ENCODE peak calls at places on chromosomes 7 and 10, in six cellular contexts. S, I, B, K, C and Q are unnamed samples.

GRCh38 chr7:121157885-121158590 is 169.5 kb downstream of the CPED1 start:
- DNase-seq in C (no peak), I (no peak), S (no peak), B (no peak), K (no peak), Q (no peak)

GRCh38 chr10:87094373-87095240 is at the start of the genes GLUD1 and SHLD2:
- DNase-seq in C (peak), I (peak), S (peak), B (peak), K (peak), Q (peak)

GRCh38 chr10:53064609-53065008 is 292.0 kb upstream of the MBL2 start:
- DNase-seq in K (no peak), S (no peak), C (no peak), B (no peak), I (no peak), Q (no peak)

GRCh38 chr10:10471758-10472157 is 545.9 kb upstream of the CELF2 start:
- DNase-seq in I (no peak), S (no peak), B (no peak), K (no peak), C (no peak), Q (no peak)

GRCh38 chr7:67738958-67739357 is 742.3 kb downstream of the TYW1 start:
- DNase-seq in K (no peak), S (peak), I (no peak), C (no peak), B (no peak), Q (no peak)

GRCh38 chr7:151808296-151809155 is 68.4 kb downstream of the PRKAG2 start:
- DNase-seq in B (no peak), K (no peak), S (peak), C (no peak), I (no peak), Q (no peak)

GRCh38 chr7:21020667-21021066 is 234.0 kb upstream of the SP8 start:
- DNase-seq in S (no peak), C (no peak), I (no peak), K (no peak), B (no peak), Q (no peak)

GRCh38 chr7:43199333-43199732 is 86.9 kb downstream of the HECW1 start:
- DNase-seq in S (peak), I (no peak), B (no peak), C (no peak), K (no peak), Q (peak)

GRCh38 chr7:66145404-66145843 is 30.8 kb downstream of the CRCP start:
- DNase-seq in K (peak), C (peak), I (no peak), B (no peak), S (no peak), Q (no peak)

GRCh38 chr7:6149996-6150395 is 118.8 kb downstream of the ANKRD61 start:
- DNase-seq in K (no peak), B (no peak), C (no peak), S (no peak), I (no peak), Q (no peak)

GRCh38 chr7:77747718-77748117 is 50.5 kb downstream of the TMEM60 start:
- DNase-seq in I (no peak), C (no peak), B (no peak), K (no peak), S (no peak), Q (no peak)

GRCh38 chr10:71079761-71080380 is 132.5 kb upstream of the UNC5B start:
- DNase-seq in S (no peak), K (no peak), I (no peak), B (no peak), C (no peak), Q (no peak)

GRCh38 chr7:24821045-24821853 is 64.0 kb upstream of the GSDME start:
- DNase-seq in S (peak), C (no peak), B (no peak), I (peak), K (peak), Q (peak)

GRCh38 chr10:14459670-14460069 is 128.9 kb upstream of the FRMD4A start:
- DNase-seq in K (no peak), B (no peak), I (no peak), C (no peak), S (peak), Q (peak)

GRCh38 chr10:111316607-111317006 is 239.8 kb downstream of the ADRA2A start:
- DNase-seq in K (no peak), I (no peak), C (no peak), B (peak), S (no peak), Q (no peak)

GRCh38 chr10:52215745-52216361 is 98.2 kb upstream of the DKK1 start:
- DNase-seq in S (peak), I (peak), K (no peak), C (no peak), B (peak), Q (peak)

GRCh38 chr7:74240482-74240881 is 13.7 kb downstream of the RFC2 start:
- DNase-seq in I (no peak), B (no peak), K (no peak), C (no peak), S (no peak), Q (no peak)

GRCh38 chr10:85602713-85603112 is 763.9 kb downstream of the GRID1 start:
- DNase-seq in B (no peak), I (no peak), K (no peak), C (no peak), S (no peak), Q (no peak)

GRCh38 chr10:118572286-118573041 is 23.0 kb downstream of the PRLHR start:
- DNase-seq in I (no peak), C (no peak), S (no peak), B (no peak), K (no peak), Q (no peak)

DNA sequence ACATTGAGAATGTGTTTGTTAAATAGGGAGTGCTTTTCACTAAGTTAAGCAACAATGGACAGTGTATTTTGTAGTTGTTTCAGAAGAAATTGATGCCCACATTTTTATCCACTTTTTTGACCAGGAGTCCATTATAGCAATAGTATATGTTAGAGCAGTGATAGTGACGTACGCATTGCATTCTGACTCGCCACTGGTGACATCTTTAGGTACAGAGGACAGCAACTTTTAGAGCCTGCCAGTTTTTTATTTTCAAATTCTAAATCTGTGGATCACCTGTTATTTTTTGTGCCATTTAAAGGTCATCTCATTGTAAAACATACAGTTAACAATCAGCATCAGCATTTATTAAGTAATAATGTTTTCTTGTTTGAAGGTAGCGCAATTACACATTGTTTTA is 1.4 kb downstream of the UBE2D1 start:
- DNase-seq in I (no peak), B (no peak), S (no peak), C (no peak), K (no peak), Q (no peak)
- H3K4me3 ChIP-seq in I (no peak), B (peak), S (no peak), C (peak), K (no peak), Q (no peak)

DNA sequence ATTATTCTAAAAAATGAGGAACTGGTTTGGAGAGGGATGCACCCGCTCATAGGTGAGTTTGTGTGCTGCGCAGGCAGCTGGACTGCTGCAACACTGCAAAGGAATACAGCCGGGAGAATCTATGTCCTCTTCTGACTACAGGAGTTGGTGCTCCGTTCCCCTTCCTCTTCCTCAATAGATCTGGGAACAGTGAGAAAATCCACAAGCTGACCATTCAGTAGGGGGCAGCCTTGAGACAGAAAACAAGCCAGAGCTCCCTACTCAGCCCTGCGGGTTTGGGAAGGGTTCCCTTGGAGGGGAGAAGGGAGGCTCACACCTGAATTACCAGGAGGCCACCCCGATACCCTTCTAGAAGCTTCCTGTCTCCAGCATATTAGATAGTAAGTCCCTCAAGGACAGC is 87.3 kb upstream of the FOXI2 start:
- DNase-seq in C (no peak), K (no peak), S (peak), I (no peak), B (peak), Q (no peak)
- TF ChIP-seq CTCF in C (no peak), K (no peak), S (peak), I (peak), B (peak), Q (no peak)

GRCh38 chr10:102718220-102718619 is 3.8 kb downstream of the SFXN2 start:
- DNase-seq in K (no peak), B (peak), S (no peak), I (peak), C (no peak), Q (peak)

GRCh38 chr10:102714621-102715455 is at the start of gene SFXN2:
- DNase-seq in C (no peak), K (no peak), I (no peak), S (no peak), B (peak), Q (no peak)

GRCh38 chr10:102713814-102714620 is at the start of gene ARL3:
- DNase-seq in K (peak), S (peak), C (peak), I (peak), B (peak), Q (peak)

GRCh38 chr10:102713483-102713813 is 749 bp downstream of the ARL3 start:
- DNase-seq in C (no peak), B (no peak), S (peak), I (no peak), K (no peak), Q (no peak)

GRCh38 chr10:102715880-102716279 is 1.4 kb downstream of the SFXN2 start:
- DNase-seq in K (no peak), C (no peak), B (no peak), S (no peak), I (no peak), Q (no peak)
- H3K4me3 ChIP-seq in K (no peak), C (no peak), B (peak), S (no peak), I (no peak), Q (no peak)

GRCh38 chr10:103781329-103782061 is 73.9 kb downstream of the SH3PXD2A start:
- DNase-seq in K (peak), S (peak), B (peak), C (peak), I (peak), Q (peak)
- TF ChIP-seq CTCF in K (peak), S (peak), B (peak), C (no peak), I (peak), Q (peak)

DNA sequence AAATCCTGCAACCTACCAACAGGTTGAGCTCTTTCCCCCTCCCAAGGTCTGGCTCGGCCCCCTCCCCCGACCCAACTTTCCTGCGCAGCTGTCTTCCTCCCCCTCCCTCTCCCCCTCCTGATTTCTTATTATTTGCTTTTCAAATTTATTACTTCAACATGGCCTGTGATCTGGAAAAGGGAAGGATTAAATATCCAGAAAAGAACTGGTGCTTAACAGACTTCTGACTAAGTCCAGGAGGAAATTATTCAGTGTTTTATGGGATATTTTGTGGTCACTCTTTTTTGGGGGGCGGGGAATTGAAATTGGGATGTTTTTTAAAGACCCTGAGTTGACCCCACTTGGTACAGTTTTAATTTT is 2.5 kb downstream of the ARID5B start:
- DNase-seq in K (no peak), C (no peak), B (no peak), I (no peak), S (peak), Q (peak)
- H3K4me3 ChIP-seq in K (peak), C (peak), B (peak), I (peak), S (peak), Q (peak)

DNA sequence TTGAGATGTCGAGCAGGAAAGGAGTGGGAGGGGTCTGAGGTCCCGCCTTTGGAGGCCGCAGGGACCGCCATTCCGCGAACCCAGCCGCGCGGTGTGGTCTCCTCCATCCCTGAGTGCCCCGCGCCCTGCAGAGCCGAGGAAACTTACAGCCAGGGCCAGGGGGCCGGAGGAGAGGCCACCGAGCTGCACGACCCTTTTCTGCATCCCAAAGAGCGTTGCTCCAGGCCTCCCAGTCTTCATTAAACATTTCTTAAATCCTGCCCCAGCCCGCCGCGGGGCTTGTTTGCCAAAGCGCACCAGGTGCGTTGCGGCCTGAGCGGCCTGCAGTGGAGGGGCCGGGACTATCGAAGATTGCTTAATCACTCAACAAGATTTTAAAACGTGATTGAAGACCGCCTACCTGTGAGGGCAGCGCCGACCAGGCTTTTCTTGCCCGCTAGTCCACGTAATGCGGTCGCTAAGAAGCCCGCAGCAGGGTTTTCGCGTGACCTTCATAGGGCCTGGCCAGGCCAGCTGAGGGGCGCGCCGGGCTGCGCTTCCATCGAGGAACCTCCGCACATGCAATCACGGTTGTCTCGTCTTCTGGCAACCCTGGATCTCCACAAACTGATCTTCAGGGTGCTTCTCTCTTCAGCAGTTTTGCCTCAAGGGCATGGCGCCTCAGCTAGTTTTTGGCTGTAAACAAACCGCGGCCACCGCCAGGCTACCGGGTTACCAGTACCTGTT is 2.0 kb upstream of the CTBP2 start:
- DNase-seq in B (peak), I (no peak), K (peak), C (no peak), S (no peak), Q (no peak)
- TF ChIP-seq CTCF in B (no peak), I (no peak), K (no peak), C (no peak), S (no peak), Q (no peak)

GRCh38 chr10:24561453-24561852 is 162.2 kb downstream of the ARHGAP21 start:
- DNase-seq in S (peak), K (no peak), I (no peak), C (no peak), B (no peak), Q (peak)

GRCh38 chr10:24554036-24554435 is 169.7 kb downstream of the ARHGAP21 start:
- DNase-seq in I (no peak), C (no peak), K (no peak), S (no peak), B (no peak), Q (no peak)

GRCh38 chr10:24553051-24553612 is 170.6 kb downstream of the ARHGAP21 start:
- DNase-seq in C (no peak), B (no peak), K (no peak), S (no peak), I (no peak), Q (no peak)

GRCh38 chr10:24556137-24556536 is 167.6 kb downstream of the ARHGAP21 start:
- DNase-seq in K (no peak), C (no peak), B (no peak), S (no peak), I (no peak), Q (no peak)

GRCh38 chr10:24556746-24557742 is 166.6 kb downstream of the ARHGAP21 start:
- DNase-seq in S (peak), I (peak), C (no peak), K (no peak), B (peak), Q (peak)
- H3K4me3 ChIP-seq in S (no peak), I (no peak), C (no peak), K (no peak), B (no peak), Q (no peak)

GRCh38 chr10:31689233-31689632 is 239.4 kb downstream of the ARHGAP12 start:
- DNase-seq in I (no peak), K (no peak), B (no peak), S (no peak), C (no peak), Q (no peak)

GRCh38 chr10:31687545-31688482 is 240.8 kb downstream of the ARHGAP12 start:
- DNase-seq in I (no peak), K (no peak), B (no peak), S (no peak), C (no peak), Q (no peak)

GRCh38 chr10:31683682-31684081 is 244.9 kb downstream of the ARHGAP12 start:
- DNase-seq in K (no peak), S (no peak), C (no peak), B (peak), I (no peak), Q (no peak)

DNA sequence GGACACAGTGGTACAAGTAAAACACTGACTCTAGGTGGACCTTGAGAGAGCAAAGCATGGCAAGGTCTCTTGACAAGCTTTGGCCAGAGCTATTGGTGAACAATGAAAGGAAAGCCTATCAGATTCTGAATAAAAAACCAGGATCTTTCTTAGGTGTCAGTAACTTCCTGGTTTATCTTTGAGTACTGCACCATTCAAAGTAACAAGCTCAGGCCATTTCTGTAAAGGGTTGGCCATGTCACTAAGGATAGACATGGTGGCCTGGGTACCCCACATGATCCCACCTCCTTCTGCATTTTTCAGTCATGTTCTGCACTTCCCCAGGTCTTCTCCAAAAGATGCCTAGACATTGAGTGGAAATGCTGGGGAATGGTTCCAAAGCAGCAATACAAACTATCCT is 242.1 kb downstream of the ARHGAP12 start:
- DNase-seq in B (no peak), C (no peak), K (no peak), S (no peak), I (no peak), Q (no peak)
- TF ChIP-seq CTCF in B (no peak), C (no peak), K (no peak), S (no peak), I (no peak), Q (no peak)

DNA sequence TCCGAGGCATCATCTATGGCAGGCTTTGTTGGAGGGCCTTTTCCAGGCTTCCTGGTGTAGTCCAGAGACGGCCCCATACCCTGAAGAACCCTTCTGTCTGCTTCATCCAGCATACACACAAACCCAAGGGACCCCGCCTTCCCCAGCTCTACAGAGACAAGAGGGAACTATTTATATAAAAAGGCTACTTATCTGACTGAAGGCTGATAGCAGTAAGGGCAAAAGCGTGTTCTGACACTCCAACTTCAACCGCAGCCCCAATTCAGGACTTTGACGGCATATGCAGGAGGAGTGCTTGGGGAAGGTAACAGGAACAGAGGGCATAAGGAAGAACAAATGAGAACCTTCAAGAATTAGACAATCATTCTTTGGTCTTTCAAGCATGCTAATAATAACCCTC is 21.0 kb downstream of the GNA12 start:
- DNase-seq in S (no peak), C (no peak), K (no peak), B (no peak), I (no peak), Q (no peak)
- H3K4me3 ChIP-seq in S (no peak), C (no peak), K (no peak), B (no peak), I (no peak), Q (no peak)